ENCODE peak calls at places on chromosome X, in ten cellular contexts. One of them, this sample, is unnamed.

GRCh38 chrX:141839856-141840255 is 1.7 kb downstream of the MAGEC3 start:
- DNase-seq in RWPE2: no peak
- DNase-seq in epithelial cell of proximal tubule: no peak
- DNase-seq in esophagus squamous epithelium: no peak
- DNase-seq in NCI-H524: no peak
- DNase-seq in HAP-1: no peak
- DNase-seq in mesendoderm: no peak
- DNase-seq in activated CD4-positive, CD25-positive, alpha-beta regulatory T cell treated with anti-CD3 and anti-CD28 coated beads, Interleukin-2, amount 50 U/mL, for 72 hours: no peak
- DNase-seq in HepG2: no peak
- DNase-seq in T-helper 9 cell: no peak
- DNase-seq in this sample: no peak

GRCh38 chrX:6187256-6187655 is 41.4 kb downstream of the NLGN4X start:
- DNase-seq in RWPE2: no peak
- DNase-seq in epithelial cell of proximal tubule: no peak
- DNase-seq in esophagus squamous epithelium: no peak
- DNase-seq in NCI-H524: no peak
- DNase-seq in HAP-1: no peak
- DNase-seq in mesendoderm: no peak
- DNase-seq in activated CD4-positive, CD25-positive, alpha-beta regulatory T cell treated with anti-CD3 and anti-CD28 coated beads, Interleukin-2, amount 50 U/mL, for 72 hours: no peak
- DNase-seq in HepG2: no peak
- DNase-seq in T-helper 9 cell: no peak
- DNase-seq in this sample: no peak

GRCh38 chrX:20061869-20062254 is 54.8 kb downstream of the MAP7D2 start:
- DNase-seq in RWPE2: no peak
- DNase-seq in epithelial cell of proximal tubule: no peak
- DNase-seq in esophagus squamous epithelium: no peak
- DNase-seq in NCI-H524: no peak
- DNase-seq in HAP-1: no peak
- DNase-seq in mesendoderm: no peak
- DNase-seq in activated CD4-positive, CD25-positive, alpha-beta regulatory T cell treated with anti-CD3 and anti-CD28 coated beads, Interleukin-2, amount 50 U/mL, for 72 hours: no peak
- DNase-seq in HepG2: peak
- DNase-seq in T-helper 9 cell: no peak
- DNase-seq in this sample: no peak

GRCh38 chrX:1686642-1687041 is 71.8 kb downstream of the ASMT start:
- DNase-seq in RWPE2: no peak
- DNase-seq in epithelial cell of proximal tubule: no peak
- DNase-seq in esophagus squamous epithelium: no peak
- DNase-seq in NCI-H524: no peak
- DNase-seq in HAP-1: no peak
- DNase-seq in mesendoderm: no peak
- DNase-seq in activated CD4-positive, CD25-positive, alpha-beta regulatory T cell treated with anti-CD3 and anti-CD28 coated beads, Interleukin-2, amount 50 U/mL, for 72 hours: no peak
- DNase-seq in HepG2: no peak
- DNase-seq in T-helper 9 cell: no peak
- DNase-seq in this sample: no peak

GRCh38 chrX:149010899-149011224 is 494.2 kb downstream of the IDS start:
- DNase-seq in RWPE2: no peak
- DNase-seq in epithelial cell of proximal tubule: no peak
- DNase-seq in esophagus squamous epithelium: no peak
- DNase-seq in NCI-H524: no peak
- DNase-seq in HAP-1: no peak
- DNase-seq in mesendoderm: no peak
- DNase-seq in activated CD4-positive, CD25-positive, alpha-beta regulatory T cell treated with anti-CD3 and anti-CD28 coated beads, Interleukin-2, amount 50 U/mL, for 72 hours: no peak
- DNase-seq in HepG2: no peak
- DNase-seq in T-helper 9 cell: no peak
- DNase-seq in this sample: no peak

GRCh38 chrX:151393514-151393913 is 3.5 kb upstream of the VMA21 start:
- DNase-seq in RWPE2: no peak
- DNase-seq in epithelial cell of proximal tubule: no peak
- DNase-seq in esophagus squamous epithelium: no peak
- DNase-seq in NCI-H524: peak
- DNase-seq in HAP-1: peak
- DNase-seq in mesendoderm: peak
- DNase-seq in activated CD4-positive, CD25-positive, alpha-beta regulatory T cell treated with anti-CD3 and anti-CD28 coated beads, Interleukin-2, amount 50 U/mL, for 72 hours: no peak
- DNase-seq in HepG2: no peak
- DNase-seq in T-helper 9 cell: peak
- DNase-seq in this sample: peak

GRCh38 chrX:71637253-71637618 is 18.9 kb upstream of the CXCR3 start:
- DNase-seq in RWPE2: no peak
- DNase-seq in epithelial cell of proximal tubule: no peak
- DNase-seq in esophagus squamous epithelium: no peak
- DNase-seq in NCI-H524: no peak
- DNase-seq in HAP-1: no peak
- DNase-seq in mesendoderm: no peak
- DNase-seq in activated CD4-positive, CD25-positive, alpha-beta regulatory T cell treated with anti-CD3 and anti-CD28 coated beads, Interleukin-2, amount 50 U/mL, for 72 hours: no peak
- DNase-seq in HepG2: no peak
- DNase-seq in T-helper 9 cell: no peak
- DNase-seq in this sample: no peak

GRCh38 chrX:23514082-23514481 is 153.2 kb upstream of the PRDX4 start:
- DNase-seq in RWPE2: no peak
- DNase-seq in epithelial cell of proximal tubule: no peak
- DNase-seq in esophagus squamous epithelium: no peak
- DNase-seq in NCI-H524: no peak
- DNase-seq in HAP-1: no peak
- DNase-seq in mesendoderm: no peak
- DNase-seq in activated CD4-positive, CD25-positive, alpha-beta regulatory T cell treated with anti-CD3 and anti-CD28 coated beads, Interleukin-2, amount 50 U/mL, for 72 hours: no peak
- DNase-seq in HepG2: no peak
- DNase-seq in T-helper 9 cell: no peak
- DNase-seq in this sample: no peak

GRCh38 chrX:9737363-9737762 is 28.3 kb downstream of the GPR143 start:
- DNase-seq in RWPE2: no peak
- DNase-seq in epithelial cell of proximal tubule: no peak
- DNase-seq in esophagus squamous epithelium: no peak
- DNase-seq in NCI-H524: no peak
- DNase-seq in HAP-1: no peak
- DNase-seq in mesendoderm: no peak
- DNase-seq in activated CD4-positive, CD25-positive, alpha-beta regulatory T cell treated with anti-CD3 and anti-CD28 coated beads, Interleukin-2, amount 50 U/mL, for 72 hours: no peak
- DNase-seq in HepG2: no peak
- DNase-seq in T-helper 9 cell: no peak
- DNase-seq in this sample: no peak

GRCh38 chrX:22122510-22122909 is 90.4 kb downstream of the PHEX start:
- DNase-seq in RWPE2: peak
- DNase-seq in epithelial cell of proximal tubule: no peak
- DNase-seq in esophagus squamous epithelium: no peak
- DNase-seq in NCI-H524: no peak
- DNase-seq in HAP-1: no peak
- DNase-seq in mesendoderm: no peak
- DNase-seq in activated CD4-positive, CD25-positive, alpha-beta regulatory T cell treated with anti-CD3 and anti-CD28 coated beads, Interleukin-2, amount 50 U/mL, for 72 hours: no peak
- DNase-seq in HepG2: no peak
- DNase-seq in T-helper 9 cell: no peak
- DNase-seq in this sample: no peak

GRCh38 chrX:51148848-51149247 is 183.8 kb upstream of the NUDT10 start:
- DNase-seq in RWPE2: no peak
- DNase-seq in epithelial cell of proximal tubule: no peak
- DNase-seq in esophagus squamous epithelium: no peak
- DNase-seq in NCI-H524: peak
- DNase-seq in HAP-1: peak
- DNase-seq in mesendoderm: peak
- DNase-seq in activated CD4-positive, CD25-positive, alpha-beta regulatory T cell treated with anti-CD3 and anti-CD28 coated beads, Interleukin-2, amount 50 U/mL, for 72 hours: no peak
- DNase-seq in HepG2: no peak
- DNase-seq in T-helper 9 cell: no peak
- DNase-seq in this sample: no peak

GRCh38 chrX:109783712-109784109 is 50.7 kb upstream of the ACSL4 start:
- DNase-seq in RWPE2: no peak
- DNase-seq in epithelial cell of proximal tubule: peak
- DNase-seq in esophagus squamous epithelium: no peak
- DNase-seq in NCI-H524: no peak
- DNase-seq in HAP-1: no peak
- DNase-seq in mesendoderm: no peak
- DNase-seq in activated CD4-positive, CD25-positive, alpha-beta regulatory T cell treated with anti-CD3 and anti-CD28 coated beads, Interleukin-2, amount 50 U/mL, for 72 hours: no peak
- DNase-seq in HepG2: peak
- DNase-seq in T-helper 9 cell: no peak
- DNase-seq in this sample: no peak

GRCh38 chrX:119853449-119853848 is 686 bp upstream of the UPF3B start:
- DNase-seq in RWPE2: no peak
- DNase-seq in epithelial cell of proximal tubule: no peak
- DNase-seq in esophagus squamous epithelium: no peak
- DNase-seq in NCI-H524: no peak
- DNase-seq in HAP-1: no peak
- DNase-seq in mesendoderm: peak
- DNase-seq in activated CD4-positive, CD25-positive, alpha-beta regulatory T cell treated with anti-CD3 and anti-CD28 coated beads, Interleukin-2, amount 50 U/mL, for 72 hours: no peak
- DNase-seq in HepG2: no peak
- DNase-seq in T-helper 9 cell: no peak
- DNase-seq in this sample: no peak

GRCh38 chrX:71911023-71911730 is 532 bp downstream of the NHSL2 start:
- DNase-seq in RWPE2: no peak
- DNase-seq in epithelial cell of proximal tubule: no peak
- DNase-seq in esophagus squamous epithelium: no peak
- DNase-seq in NCI-H524: peak
- DNase-seq in HAP-1: peak
- DNase-seq in mesendoderm: peak
- DNase-seq in activated CD4-positive, CD25-positive, alpha-beta regulatory T cell treated with anti-CD3 and anti-CD28 coated beads, Interleukin-2, amount 50 U/mL, for 72 hours: peak
- DNase-seq in HepG2: no peak
- DNase-seq in T-helper 9 cell: peak
- DNase-seq in this sample: peak

GRCh38 chrX:13938053-13938765 is 91.5 kb downstream of the GEMIN8 start:
- DNase-seq in RWPE2: no peak
- DNase-seq in epithelial cell of proximal tubule: no peak
- DNase-seq in esophagus squamous epithelium: no peak
- DNase-seq in NCI-H524: peak
- DNase-seq in HAP-1: peak
- DNase-seq in mesendoderm: peak
- DNase-seq in activated CD4-positive, CD25-positive, alpha-beta regulatory T cell treated with anti-CD3 and anti-CD28 coated beads, Interleukin-2, amount 50 U/mL, for 72 hours: no peak
- DNase-seq in HepG2: no peak
- DNase-seq in T-helper 9 cell: no peak
- DNase-seq in this sample: peak

GRCh38 chrX:113906168-113906567 is 677.7 kb upstream of the HTR2C start:
- DNase-seq in RWPE2: no peak
- DNase-seq in epithelial cell of proximal tubule: no peak
- DNase-seq in esophagus squamous epithelium: no peak
- DNase-seq in NCI-H524: peak
- DNase-seq in HAP-1: no peak
- DNase-seq in mesendoderm: no peak
- DNase-seq in activated CD4-positive, CD25-positive, alpha-beta regulatory T cell treated with anti-CD3 and anti-CD28 coated beads, Interleukin-2, amount 50 U/mL, for 72 hours: no peak
- DNase-seq in HepG2: no peak
- DNase-seq in T-helper 9 cell: no peak
- DNase-seq in this sample: no peak

GRCh38 chrX:39755152-39756032 is 342.4 kb downstream of the BCOR start:
- DNase-seq in RWPE2: peak
- DNase-seq in epithelial cell of proximal tubule: peak
- DNase-seq in esophagus squamous epithelium: no peak
- DNase-seq in NCI-H524: peak
- DNase-seq in HAP-1: peak
- DNase-seq in mesendoderm: peak
- DNase-seq in activated CD4-positive, CD25-positive, alpha-beta regulatory T cell treated with anti-CD3 and anti-CD28 coated beads, Interleukin-2, amount 50 U/mL, for 72 hours: no peak
- DNase-seq in HepG2: peak
- DNase-seq in T-helper 9 cell: no peak
- DNase-seq in this sample: no peak

GRCh38 chrX:64093761-64094160 is 111.7 kb downstream of the AMER1 start:
- DNase-seq in RWPE2: no peak
- DNase-seq in epithelial cell of proximal tubule: peak
- DNase-seq in esophagus squamous epithelium: no peak
- DNase-seq in NCI-H524: peak
- DNase-seq in HAP-1: peak
- DNase-seq in mesendoderm: peak
- DNase-seq in activated CD4-positive, CD25-positive, alpha-beta regulatory T cell treated with anti-CD3 and anti-CD28 coated beads, Interleukin-2, amount 50 U/mL, for 72 hours: no peak
- DNase-seq in HepG2: no peak
- DNase-seq in T-helper 9 cell: no peak
- DNase-seq in this sample: no peak

GRCh38 chrX:154458116-154458953 is at the start of gene PLXNA3:
- DNase-seq in RWPE2: no peak
- DNase-seq in epithelial cell of proximal tubule: no peak
- DNase-seq in esophagus squamous epithelium: no peak
- DNase-seq in NCI-H524: peak
- DNase-seq in HAP-1: peak
- DNase-seq in mesendoderm: peak
- DNase-seq in activated CD4-positive, CD25-positive, alpha-beta regulatory T cell treated with anti-CD3 and anti-CD28 coated beads, Interleukin-2, amount 50 U/mL, for 72 hours: peak
- DNase-seq in HepG2: no peak
- DNase-seq in T-helper 9 cell: peak
- DNase-seq in this sample: peak

GRCh38 chrX:46180258-46180687 is 364.9 kb downstream of the ZNF674 start:
- DNase-seq in RWPE2: no peak
- DNase-seq in epithelial cell of proximal tubule: no peak
- DNase-seq in esophagus squamous epithelium: no peak
- DNase-seq in NCI-H524: peak
- DNase-seq in HAP-1: peak
- DNase-seq in mesendoderm: peak
- DNase-seq in activated CD4-positive, CD25-positive, alpha-beta regulatory T cell treated with anti-CD3 and anti-CD28 coated beads, Interleukin-2, amount 50 U/mL, for 72 hours: no peak
- DNase-seq in HepG2: peak
- DNase-seq in T-helper 9 cell: no peak
- DNase-seq in this sample: peak

GRCh38 chrX:49878128-49878833 is 1.0 kb upstream of the USP27X start:
- DNase-seq in RWPE2: no peak
- DNase-seq in epithelial cell of proximal tubule: no peak
- DNase-seq in esophagus squamous epithelium: no peak
- DNase-seq in NCI-H524: peak
- DNase-seq in HAP-1: no peak
- DNase-seq in mesendoderm: peak
- DNase-seq in activated CD4-positive, CD25-positive, alpha-beta regulatory T cell treated with anti-CD3 and anti-CD28 coated beads, Interleukin-2, amount 50 U/mL, for 72 hours: no peak
- DNase-seq in HepG2: no peak
- DNase-seq in T-helper 9 cell: no peak
- DNase-seq in this sample: no peak

GRCh38 chrX:145673851-145674250 is 143.8 kb upstream of the SLITRK2 start:
- DNase-seq in RWPE2: no peak
- DNase-seq in epithelial cell of proximal tubule: no peak
- DNase-seq in esophagus squamous epithelium: no peak
- DNase-seq in NCI-H524: no peak
- DNase-seq in HAP-1: no peak
- DNase-seq in mesendoderm: no peak
- DNase-seq in activated CD4-positive, CD25-positive, alpha-beta regulatory T cell treated with anti-CD3 and anti-CD28 coated beads, Interleukin-2, amount 50 U/mL, for 72 hours: no peak
- DNase-seq in HepG2: no peak
- DNase-seq in T-helper 9 cell: no peak
- DNase-seq in this sample: no peak

GRCh38 chrX:8743126-8743732 is 11.3 kb upstream of the ANOS1 start:
- DNase-seq in RWPE2: no peak
- DNase-seq in epithelial cell of proximal tubule: no peak
- DNase-seq in esophagus squamous epithelium: no peak
- DNase-seq in NCI-H524: peak
- DNase-seq in HAP-1: peak
- DNase-seq in mesendoderm: peak
- DNase-seq in activated CD4-positive, CD25-positive, alpha-beta regulatory T cell treated with anti-CD3 and anti-CD28 coated beads, Interleukin-2, amount 50 U/mL, for 72 hours: peak
- DNase-seq in HepG2: peak
- DNase-seq in T-helper 9 cell: peak
- DNase-seq in this sample: peak

This sample was measured in activated naive CD8-positive, alpha-beta T cell treated with anti-CD3 and anti-CD28 coated beads, Interleukin-2, amount 10 ng/mL, durations not matched to agents 7 days and 5 days.